ENCODE peak calls at places on chromosomes 2 and 18, in five cellular contexts. One of them, this sample, is unnamed. For H3K27me3, the result is how much of the 10 kb centered on the place peaks cover.

GRCh38 chr2:74441690-74442482 is at the start of gene RTKN:
- DNase-seq in tibial artery: no peak
- DNase-seq in neural progenitor cell: peak
- DNase-seq in pancreas: peak
- DNase-seq in tibial nerve: peak
- DNase-seq in this sample: no peak

GRCh38 chr2:63874204-63875134 is 32.8 kb downstream of the UGP2 start:
- DNase-seq in tibial artery: no peak
- DNase-seq in pancreas: no peak
- DNase-seq in neural progenitor cell: no peak
- DNase-seq in tibial nerve: no peak
- DNase-seq in this sample: no peak

GRCh38 chr2:62450716-62451191 is 55.2 kb downstream of the TMEM17 start:
- DNase-seq in tibial nerve: no peak
- DNase-seq in pancreas: no peak
- DNase-seq in neural progenitor cell: no peak
- DNase-seq in tibial artery: no peak
- DNase-seq in this sample: no peak

GRCh38 chr18:61261870-61262269 is 71.4 kb upstream of the CDH20 start:
- DNase-seq in tibial artery: no peak
- DNase-seq in tibial nerve: no peak
- DNase-seq in neural progenitor cell: no peak
- DNase-seq in pancreas: no peak
- DNase-seq in this sample: no peak

GRCh38 chr2:38572167-38572566 is 30.6 kb downstream of the HNRNPLL start:
- DNase-seq in tibial nerve: no peak
- DNase-seq in pancreas: no peak
- DNase-seq in tibial artery: no peak
- DNase-seq in neural progenitor cell: no peak
- DNase-seq in this sample: no peak

GRCh38 chr2:33158482-33159003 is 211.8 kb downstream of the LTBP1 start:
- DNase-seq in pancreas: no peak
- DNase-seq in tibial nerve: no peak
- DNase-seq in neural progenitor cell: no peak
- DNase-seq in tibial artery: no peak
- DNase-seq in this sample: no peak

GRCh38 chr2:238868616-238869292 is 20.9 kb downstream of the TWIST2 start:
- DNase-seq in pancreas: peak
- DNase-seq in tibial artery: peak
- DNase-seq in neural progenitor cell: no peak
- DNase-seq in tibial nerve: peak
- DNase-seq in this sample: no peak

GRCh38 chr2:105166671-105167070 is 74.9 kb upstream of the GPR45 start:
- DNase-seq in tibial nerve: no peak
- DNase-seq in neural progenitor cell: peak
- DNase-seq in tibial artery: no peak
- DNase-seq in pancreas: no peak
- DNase-seq in this sample: no peak

GRCh38 chr2:127025357-127026062 is 81.4 kb downstream of the BIN1 start:
- DNase-seq in tibial nerve: peak
- DNase-seq in tibial artery: peak
- DNase-seq in neural progenitor cell: peak
- DNase-seq in pancreas: peak
- DNase-seq in this sample: peak

GRCh38 chr2:23903034-23903433 is 23.9 kb downstream of the ATAD2B start:
- DNase-seq in tibial artery: no peak
- DNase-seq in neural progenitor cell: no peak
- DNase-seq in tibial nerve: no peak
- DNase-seq in pancreas: no peak
- DNase-seq in this sample: no peak

GRCh38 chr2:220556658-220557057 is 929.2 kb downstream of the SLC4A3 start:
- DNase-seq in neural progenitor cell: no peak
- DNase-seq in tibial nerve: no peak
- DNase-seq in pancreas: no peak
- DNase-seq in tibial artery: no peak
- DNase-seq in this sample: no peak

DNA sequence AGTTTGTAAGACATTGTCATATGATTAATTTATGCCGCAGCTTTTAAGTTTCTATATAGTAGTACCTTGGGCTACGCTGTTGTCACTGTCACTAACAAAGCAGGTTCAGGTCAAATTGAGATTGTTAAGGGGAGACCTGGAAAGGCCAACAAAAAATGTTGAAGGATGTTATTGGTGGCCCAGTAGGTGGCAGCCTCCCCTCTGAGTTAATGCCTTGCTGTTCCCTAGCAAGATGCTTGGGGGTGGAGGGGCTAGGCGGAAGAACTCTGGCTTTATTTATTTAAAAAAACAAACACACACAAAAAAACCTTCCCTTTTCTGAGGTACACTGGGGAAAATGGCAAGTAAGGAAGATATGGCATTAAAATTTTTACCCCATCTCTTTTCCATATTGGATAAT is 128.3 kb upstream of the ATP5MC3 start:
- DNase-seq in pancreas: no peak
- DNase-seq in tibial artery: no peak
- DNase-seq in neural progenitor cell: peak
- DNase-seq in tibial nerve: no peak
- DNase-seq in this sample: no peak
- TF ChIP-seq CTCF in pancreas: no peak
- TF ChIP-seq CTCF in tibial artery: no peak
- TF ChIP-seq CTCF in neural progenitor cell: peak
- TF ChIP-seq CTCF in tibial nerve: peak
- TF ChIP-seq CTCF in this sample: no peak

DNA sequence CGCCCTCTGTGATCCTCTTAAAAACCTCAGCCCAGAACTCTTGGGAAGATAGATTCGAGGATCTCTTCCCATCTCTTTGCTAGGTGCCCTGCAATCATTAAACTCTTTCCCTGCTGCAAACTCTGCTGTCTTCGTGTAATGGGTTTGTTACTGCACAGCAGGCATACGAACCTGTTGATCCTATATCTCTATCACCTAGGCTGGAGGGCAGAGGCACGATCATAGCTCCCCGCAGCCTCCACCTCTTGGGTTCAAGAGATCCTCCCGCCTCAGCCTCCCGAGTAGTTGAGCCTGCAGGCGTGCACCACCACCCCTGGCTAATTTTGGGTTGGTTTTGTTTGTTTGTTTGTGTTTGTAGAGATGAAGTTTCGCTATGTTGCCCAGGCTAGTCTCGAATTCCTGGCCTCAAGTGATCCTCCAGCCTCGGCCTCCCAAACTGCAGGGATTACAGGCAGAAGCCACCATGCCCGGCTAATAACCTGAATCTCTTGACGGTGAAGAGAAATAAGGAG is 493 bp upstream of the BBS5 start:
- DNase-seq in pancreas: no peak
- DNase-seq in neural progenitor cell: no peak
- DNase-seq in tibial nerve: no peak
- DNase-seq in tibial artery: no peak
- DNase-seq in this sample: no peak
- H3K27ac ChIP-seq in pancreas: peak
- H3K27ac ChIP-seq in neural progenitor cell: no peak
- H3K27ac ChIP-seq in tibial nerve: peak
- H3K27ac ChIP-seq in tibial artery: peak
- H3K27ac ChIP-seq in this sample: no peak

DNA sequence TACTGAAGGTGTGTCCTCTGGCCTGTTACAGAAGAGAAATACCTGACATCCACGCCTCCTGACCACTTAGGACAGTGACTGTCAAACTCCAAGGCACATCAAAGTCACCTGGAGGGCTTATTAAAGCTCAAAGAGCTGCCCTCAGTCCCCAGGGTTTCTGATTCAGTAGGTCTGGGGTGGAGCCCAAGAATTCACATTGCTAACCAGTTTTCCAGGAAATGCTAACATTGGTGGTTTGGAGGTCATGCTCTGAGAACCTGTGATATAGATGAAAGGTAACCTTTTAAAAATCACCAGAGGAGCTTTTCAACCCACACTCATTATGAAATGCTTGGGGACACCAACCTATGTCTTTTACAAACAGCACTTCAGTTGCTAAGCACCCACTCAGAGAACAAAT is 172.3 kb downstream of the ALK start:
- DNase-seq in neural progenitor cell: no peak
- DNase-seq in pancreas: no peak
- DNase-seq in tibial artery: no peak
- DNase-seq in tibial nerve: no peak
- DNase-seq in this sample: no peak
- H3K27me3 ChIP-seq in neural progenitor cell: under half
- H3K27me3 ChIP-seq in pancreas: under half
- H3K27me3 ChIP-seq in tibial artery: under half
- H3K27me3 ChIP-seq in tibial nerve: under half
- H3K27me3 ChIP-seq in this sample: under half

DNA sequence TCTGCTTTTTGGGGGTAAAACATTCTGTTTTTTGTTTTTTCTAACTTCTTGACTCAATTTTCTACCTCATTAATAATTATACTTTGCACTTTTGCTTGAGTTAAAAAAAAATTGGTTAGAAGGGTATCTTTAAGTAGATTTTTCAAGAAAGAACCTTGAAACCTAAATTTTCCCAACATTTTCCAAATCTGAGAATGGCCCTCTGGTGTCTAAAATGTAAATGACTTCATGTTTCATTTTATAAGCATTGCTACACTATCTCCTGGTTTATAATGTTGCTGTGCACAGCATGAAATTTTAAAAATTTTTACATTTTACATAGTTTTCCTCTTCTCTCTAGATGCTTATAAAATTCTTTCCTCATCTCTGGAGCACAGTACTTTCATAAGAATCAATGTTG is 14.2 kb downstream of the EIF2AK2 start:
- DNase-seq in neural progenitor cell: no peak
- DNase-seq in tibial nerve: no peak
- DNase-seq in pancreas: no peak
- DNase-seq in tibial artery: no peak
- DNase-seq in this sample: no peak
- TF ChIP-seq CTCF in neural progenitor cell: no peak
- TF ChIP-seq CTCF in tibial nerve: no peak
- TF ChIP-seq CTCF in pancreas: no peak
- TF ChIP-seq CTCF in tibial artery: no peak
- TF ChIP-seq CTCF in this sample: no peak

GRCh38 chr2:43521568-43521967 is 74.3 kb downstream of the THADA start:
- DNase-seq in pancreas: no peak
- DNase-seq in tibial nerve: no peak
- DNase-seq in neural progenitor cell: no peak
- DNase-seq in tibial artery: no peak
- DNase-seq in this sample: no peak

GRCh38 chr2:43526994-43527393 is 68.8 kb downstream of the THADA start:
- DNase-seq in tibial artery: no peak
- DNase-seq in neural progenitor cell: no peak
- DNase-seq in tibial nerve: no peak
- DNase-seq in pancreas: no peak
- DNase-seq in this sample: no peak

GRCh38 chr2:43522177-43522576 is 73.7 kb downstream of the THADA start:
- DNase-seq in neural progenitor cell: no peak
- DNase-seq in pancreas: no peak
- DNase-seq in tibial nerve: no peak
- DNase-seq in tibial artery: no peak
- DNase-seq in this sample: no peak

GRCh38 chr2:43524180-43524965 is 71.5 kb downstream of the THADA start:
- DNase-seq in tibial artery: no peak
- DNase-seq in tibial nerve: no peak
- DNase-seq in pancreas: no peak
- DNase-seq in neural progenitor cell: no peak
- DNase-seq in this sample: no peak

GRCh38 chr2:43525506-43525905 is 70.3 kb downstream of the THADA start:
- DNase-seq in pancreas: no peak
- DNase-seq in tibial artery: no peak
- DNase-seq in neural progenitor cell: no peak
- DNase-seq in tibial nerve: no peak
- DNase-seq in this sample: no peak
- H3K27ac ChIP-seq in pancreas: no peak
- H3K27ac ChIP-seq in tibial artery: peak
- H3K27ac ChIP-seq in neural progenitor cell: no peak
- H3K27ac ChIP-seq in tibial nerve: no peak
- H3K27ac ChIP-seq in this sample: no peak

DNA sequence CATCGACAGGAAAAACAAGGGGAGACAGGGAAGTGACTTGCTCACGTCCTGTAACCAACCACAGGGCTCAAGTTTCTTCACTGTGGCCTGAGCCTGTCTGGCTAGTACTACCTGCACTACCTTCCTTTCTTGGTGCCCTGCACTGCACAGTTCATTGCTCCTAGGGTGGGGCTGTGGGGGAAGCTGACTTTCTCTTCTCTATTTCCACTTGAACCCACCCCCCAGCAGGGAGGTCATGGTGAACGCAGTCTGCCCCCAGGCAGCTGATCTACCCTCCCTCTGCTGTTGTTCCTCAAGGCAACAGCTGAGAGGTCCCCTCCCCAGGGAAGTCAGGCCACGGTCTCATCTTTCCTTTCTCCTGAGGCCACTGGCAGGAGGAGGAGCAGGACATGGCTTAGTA is 532.1 kb downstream of the SOX11 start:
- DNase-seq in neural progenitor cell: no peak
- DNase-seq in pancreas: no peak
- DNase-seq in tibial nerve: no peak
- DNase-seq in tibial artery: no peak
- DNase-seq in this sample: no peak
- H3K27me3 ChIP-seq in neural progenitor cell: under half
- H3K27me3 ChIP-seq in pancreas: under half
- H3K27me3 ChIP-seq in tibial nerve: under half
- H3K27me3 ChIP-seq in tibial artery: under half
- H3K27me3 ChIP-seq in this sample: under half

GRCh38 chr18:43396266-43396665 is 119.0 kb upstream of the SYT4 start:
- DNase-seq in neural progenitor cell: peak
- DNase-seq in tibial artery: no peak
- DNase-seq in tibial nerve: no peak
- DNase-seq in pancreas: no peak
- DNase-seq in this sample: no peak
- TF ChIP-seq CTCF in neural progenitor cell: peak
- TF ChIP-seq CTCF in tibial artery: no peak
- TF ChIP-seq CTCF in tibial nerve: peak
- TF ChIP-seq CTCF in pancreas: peak
- TF ChIP-seq CTCF in this sample: no peak

DNA sequence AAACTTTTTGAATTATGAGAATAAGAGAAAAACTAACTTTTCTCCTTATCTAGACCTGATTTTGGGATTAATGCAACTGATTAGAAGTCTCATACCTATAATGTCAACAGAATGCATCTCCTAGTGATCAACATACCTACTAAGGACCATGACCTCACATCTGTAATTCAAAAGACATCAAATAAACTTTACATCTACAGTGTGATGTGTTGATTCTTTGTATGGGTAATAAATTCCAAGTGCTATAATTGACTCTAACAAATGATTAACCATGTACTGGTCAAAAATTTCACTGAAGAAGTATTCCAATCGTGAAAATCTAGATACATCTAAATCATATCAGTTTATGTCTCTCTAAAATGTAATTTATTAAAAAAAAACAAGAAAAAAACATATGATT is 84.5 kb downstream of the STRN start:
- DNase-seq in tibial nerve: no peak
- DNase-seq in neural progenitor cell: no peak
- DNase-seq in pancreas: no peak
- DNase-seq in tibial artery: no peak
- DNase-seq in this sample: no peak
- H3K27ac ChIP-seq in tibial nerve: no peak
- H3K27ac ChIP-seq in neural progenitor cell: no peak
- H3K27ac ChIP-seq in pancreas: no peak
- H3K27ac ChIP-seq in tibial artery: no peak
- H3K27ac ChIP-seq in this sample: no peak

DNA sequence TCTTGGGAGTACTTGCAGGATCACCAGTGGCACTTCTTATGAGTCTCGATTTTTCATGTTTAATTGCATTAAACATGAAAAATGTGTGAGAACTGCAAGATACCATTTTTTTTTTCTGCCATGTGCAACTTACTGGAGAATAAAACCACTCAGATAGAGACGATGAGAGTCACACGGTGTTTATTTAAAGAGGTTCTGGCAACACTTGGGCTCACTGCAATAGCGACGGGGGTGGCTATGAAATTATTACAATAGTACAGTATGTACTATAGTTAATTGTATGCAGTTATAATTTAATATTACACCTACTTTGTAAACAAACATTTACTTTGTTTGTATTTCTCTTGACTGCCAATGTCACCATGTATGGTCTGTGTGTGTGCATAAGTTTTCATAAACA is 479.8 kb downstream of the NUP35 start:
- DNase-seq in pancreas: no peak
- DNase-seq in tibial artery: no peak
- DNase-seq in neural progenitor cell: no peak
- DNase-seq in tibial nerve: no peak
- DNase-seq in this sample: no peak
- H3K27me3 ChIP-seq in pancreas: under half
- H3K27me3 ChIP-seq in tibial artery: under half
- H3K27me3 ChIP-seq in neural progenitor cell: under half
- H3K27me3 ChIP-seq in tibial nerve: under half
- H3K27me3 ChIP-seq in this sample: under half

This sample was measured in CD4-positive, alpha-beta T cell.